ENCODE peak calls at places on chromosomes 4 and X, in ten cellular contexts. One of them, this sample, is unnamed. For H3K9me3, the result is how much of the 10 kb centered on the place peaks cover.

GRCh38 chr4:184475096-184475461 is 729 bp upstream of the IRF2 start:
- DNase-seq in cardiac muscle cell: peak
- DNase-seq in left ventricle myocardium inferior: peak
- DNase-seq in psoas muscle: peak
- DNase-seq in aorta: peak
- DNase-seq in spleen: peak
- DNase-seq in ovary: peak
- DNase-seq in body of pancreas: peak
- DNase-seq in upper lobe of right lung: peak
- DNase-seq in SK-N-SH: peak
- DNase-seq in this sample: peak

GRCh38 chrX:134452591-134452990 is 7.4 kb upstream of the HPRT1 start:
- DNase-seq in cardiac muscle cell: no peak
- DNase-seq in upper lobe of right lung: no peak
- DNase-seq in SK-N-SH: no peak
- DNase-seq in aorta: no peak
- DNase-seq in body of pancreas: no peak
- DNase-seq in ovary: no peak
- DNase-seq in psoas muscle: no peak
- DNase-seq in spleen: no peak
- DNase-seq in left ventricle myocardium inferior: no peak
- DNase-seq in this sample: no peak

GRCh38 chrX:15349046-15349445 is 13.7 kb upstream of the PIGA start:
- DNase-seq in psoas muscle: no peak
- DNase-seq in upper lobe of right lung: no peak
- DNase-seq in left ventricle myocardium inferior: no peak
- DNase-seq in body of pancreas: peak
- DNase-seq in spleen: no peak
- DNase-seq in SK-N-SH: peak
- DNase-seq in cardiac muscle cell: peak
- DNase-seq in aorta: no peak
- DNase-seq in ovary: no peak
- DNase-seq in this sample: peak

GRCh38 chr4:25427871-25428270 is 50.8 kb downstream of the ANAPC4 start:
- DNase-seq in SK-N-SH: no peak
- DNase-seq in cardiac muscle cell: no peak
- DNase-seq in body of pancreas: no peak
- DNase-seq in aorta: no peak
- DNase-seq in upper lobe of right lung: no peak
- DNase-seq in spleen: no peak
- DNase-seq in ovary: no peak
- DNase-seq in psoas muscle: no peak
- DNase-seq in left ventricle myocardium inferior: no peak
- DNase-seq in this sample: no peak

GRCh38 chrX:72714471-72714916 is 388 bp upstream of the PHKA1 start:
- DNase-seq in ovary: peak
- DNase-seq in cardiac muscle cell: peak
- DNase-seq in left ventricle myocardium inferior: peak
- DNase-seq in upper lobe of right lung: peak
- DNase-seq in aorta: peak
- DNase-seq in body of pancreas: peak
- DNase-seq in SK-N-SH: peak
- DNase-seq in psoas muscle: peak
- DNase-seq in spleen: peak
- DNase-seq in this sample: peak

GRCh38 chr4:15444879-15445576 is 17.2 kb downstream of the C1QTNF7 start:
- DNase-seq in aorta: no peak
- DNase-seq in upper lobe of right lung: no peak
- DNase-seq in psoas muscle: no peak
- DNase-seq in SK-N-SH: no peak
- DNase-seq in spleen: no peak
- DNase-seq in cardiac muscle cell: no peak
- DNase-seq in left ventricle myocardium inferior: no peak
- DNase-seq in ovary: no peak
- DNase-seq in body of pancreas: no peak
- DNase-seq in this sample: no peak

GRCh38 chr4:5460106-5460801 is 248.1 kb downstream of the EVC2 start:
- DNase-seq in SK-N-SH: peak
- DNase-seq in left ventricle myocardium inferior: peak
- DNase-seq in ovary: no peak
- DNase-seq in psoas muscle: no peak
- DNase-seq in spleen: peak
- DNase-seq in upper lobe of right lung: peak
- DNase-seq in cardiac muscle cell: peak
- DNase-seq in aorta: no peak
- DNase-seq in body of pancreas: peak
- DNase-seq in this sample: peak

GRCh38 chrX:153353416-153353815 is 19.5 kb downstream of the ZNF275 start:
- DNase-seq in spleen: no peak
- DNase-seq in upper lobe of right lung: no peak
- DNase-seq in cardiac muscle cell: no peak
- DNase-seq in psoas muscle: no peak
- DNase-seq in aorta: no peak
- DNase-seq in ovary: peak
- DNase-seq in body of pancreas: no peak
- DNase-seq in SK-N-SH: no peak
- DNase-seq in left ventricle myocardium inferior: no peak
- DNase-seq in this sample: no peak

GRCh38 chrX:102345916-102346315 is 93.9 kb downstream of the NXF2B start:
- DNase-seq in upper lobe of right lung: no peak
- DNase-seq in aorta: peak
- DNase-seq in psoas muscle: peak
- DNase-seq in SK-N-SH: peak
- DNase-seq in ovary: peak
- DNase-seq in body of pancreas: peak
- DNase-seq in cardiac muscle cell: peak
- DNase-seq in spleen: peak
- DNase-seq in left ventricle myocardium inferior: peak
- DNase-seq in this sample: peak

GRCh38 chrX:40099046-40099968 is 1.5 kb upstream of the BCOR start:
- DNase-seq in SK-N-SH: peak
- DNase-seq in aorta: peak
- DNase-seq in body of pancreas: peak
- DNase-seq in psoas muscle: peak
- DNase-seq in ovary: peak
- DNase-seq in upper lobe of right lung: peak
- DNase-seq in left ventricle myocardium inferior: peak
- DNase-seq in cardiac muscle cell: no peak
- DNase-seq in spleen: peak
- DNase-seq in this sample: peak

GRCh38 chrX:97011540-97011939 is 127.8 kb downstream of the RPA4 start:
- DNase-seq in SK-N-SH: no peak
- DNase-seq in spleen: no peak
- DNase-seq in ovary: no peak
- DNase-seq in cardiac muscle cell: no peak
- DNase-seq in body of pancreas: no peak
- DNase-seq in psoas muscle: no peak
- DNase-seq in aorta: no peak
- DNase-seq in upper lobe of right lung: no peak
- DNase-seq in left ventricle myocardium inferior: no peak
- DNase-seq in this sample: no peak

DNA sequence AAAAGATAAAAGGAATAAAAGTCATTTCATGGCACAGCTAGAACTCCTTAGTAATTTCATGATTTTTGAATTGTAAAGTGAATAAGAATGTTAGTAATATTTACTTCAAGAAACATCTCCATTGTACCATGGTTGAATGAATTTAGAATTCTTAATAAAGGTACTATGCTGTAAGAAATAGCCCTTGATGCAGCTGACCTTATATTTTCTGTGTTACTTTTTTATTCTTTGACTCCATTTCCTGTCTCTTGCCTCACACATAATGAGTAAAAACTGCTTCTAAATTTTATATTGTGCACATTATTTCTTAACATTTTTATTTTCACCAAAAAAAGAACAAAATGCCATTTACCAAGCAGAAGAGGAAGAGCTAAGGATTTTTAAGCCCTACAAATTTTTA is 81.9 kb upstream of the PDHA2 start:
- DNase-seq in psoas muscle: no peak
- DNase-seq in SK-N-SH: no peak
- DNase-seq in left ventricle myocardium inferior: no peak
- DNase-seq in ovary: no peak
- DNase-seq in cardiac muscle cell: peak
- DNase-seq in body of pancreas: no peak
- DNase-seq in upper lobe of right lung: no peak
- DNase-seq in spleen: no peak
- DNase-seq in aorta: no peak
- DNase-seq in this sample: no peak
- H3K9me3 ChIP-seq in psoas muscle: under half
- H3K9me3 ChIP-seq in SK-N-SH: under half
- H3K9me3 ChIP-seq in left ventricle myocardium inferior: under half
- H3K9me3 ChIP-seq in ovary: under half
- H3K9me3 ChIP-seq in cardiac muscle cell: under half
- H3K9me3 ChIP-seq in body of pancreas: under half
- H3K9me3 ChIP-seq in upper lobe of right lung: under half
- H3K9me3 ChIP-seq in spleen: under half
- H3K9me3 ChIP-seq in aorta: under half
- H3K9me3 ChIP-seq in this sample: under half

GRCh38 chrX:34656467-34656841 is 631 bp downstream of the TMEM47 start:
- DNase-seq in ovary: no peak
- DNase-seq in SK-N-SH: no peak
- DNase-seq in aorta: peak
- DNase-seq in body of pancreas: no peak
- DNase-seq in cardiac muscle cell: no peak
- DNase-seq in psoas muscle: peak
- DNase-seq in spleen: no peak
- DNase-seq in left ventricle myocardium inferior: peak
- DNase-seq in upper lobe of right lung: peak
- DNase-seq in this sample: peak

GRCh38 chrX:34658316-34658715 is 1.2 kb upstream of the TMEM47 start:
- DNase-seq in aorta: no peak
- DNase-seq in ovary: no peak
- DNase-seq in upper lobe of right lung: no peak
- DNase-seq in psoas muscle: no peak
- DNase-seq in SK-N-SH: no peak
- DNase-seq in cardiac muscle cell: peak
- DNase-seq in spleen: no peak
- DNase-seq in left ventricle myocardium inferior: no peak
- DNase-seq in body of pancreas: no peak
- DNase-seq in this sample: no peak

GRCh38 chrX:34654939-34655338 is 2.1 kb downstream of the TMEM47 start:
- DNase-seq in body of pancreas: no peak
- DNase-seq in cardiac muscle cell: peak
- DNase-seq in aorta: no peak
- DNase-seq in psoas muscle: no peak
- DNase-seq in ovary: no peak
- DNase-seq in upper lobe of right lung: no peak
- DNase-seq in SK-N-SH: no peak
- DNase-seq in spleen: no peak
- DNase-seq in left ventricle myocardium inferior: no peak
- DNase-seq in this sample: no peak

GRCh38 chrX:34655496-34656258 is 1.4 kb downstream of the TMEM47 start:
- DNase-seq in SK-N-SH: no peak
- DNase-seq in ovary: no peak
- DNase-seq in spleen: no peak
- DNase-seq in aorta: no peak
- DNase-seq in psoas muscle: no peak
- DNase-seq in upper lobe of right lung: no peak
- DNase-seq in left ventricle myocardium inferior: no peak
- DNase-seq in body of pancreas: no peak
- DNase-seq in cardiac muscle cell: peak
- DNase-seq in this sample: no peak

GRCh38 chrX:34656842-34657780 is at the start of gene TMEM47:
- DNase-seq in left ventricle myocardium inferior: peak
- DNase-seq in ovary: peak
- DNase-seq in psoas muscle: peak
- DNase-seq in SK-N-SH: peak
- DNase-seq in aorta: peak
- DNase-seq in spleen: peak
- DNase-seq in upper lobe of right lung: peak
- DNase-seq in body of pancreas: peak
- DNase-seq in cardiac muscle cell: peak
- DNase-seq in this sample: peak
- H3K27ac ChIP-seq in left ventricle myocardium inferior: peak
- H3K27ac ChIP-seq in ovary: peak
- H3K27ac ChIP-seq in psoas muscle: peak
- H3K27ac ChIP-seq in SK-N-SH: no peak
- H3K27ac ChIP-seq in aorta: peak
- H3K27ac ChIP-seq in spleen: peak
- H3K27ac ChIP-seq in upper lobe of right lung: peak
- H3K27ac ChIP-seq in body of pancreas: no peak
- H3K27ac ChIP-seq in cardiac muscle cell: peak
- H3K27ac ChIP-seq in this sample: peak

DNA sequence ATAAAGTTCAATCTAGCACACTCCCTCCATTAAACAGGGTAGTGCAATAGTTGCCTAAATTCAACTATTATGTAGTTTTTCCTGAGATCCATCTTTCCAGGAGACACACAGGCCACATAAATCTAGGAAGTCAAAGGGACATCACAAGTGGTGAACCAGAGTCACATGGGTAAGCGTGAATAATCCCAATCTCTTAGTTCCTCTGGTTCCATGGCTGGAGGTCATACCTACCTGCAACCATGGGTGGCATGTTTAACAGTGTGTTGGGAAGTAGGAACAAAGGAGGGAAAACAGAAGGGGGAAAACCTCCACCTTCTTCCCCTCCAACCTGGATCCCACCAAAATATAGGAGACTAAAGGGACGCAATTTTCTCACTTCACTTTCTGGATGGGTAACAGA is 2651.6 kb downstream of the ARAP2 start:
- DNase-seq in upper lobe of right lung: no peak
- DNase-seq in aorta: no peak
- DNase-seq in spleen: no peak
- DNase-seq in psoas muscle: no peak
- DNase-seq in left ventricle myocardium inferior: no peak
- DNase-seq in ovary: no peak
- DNase-seq in cardiac muscle cell: peak
- DNase-seq in body of pancreas: no peak
- DNase-seq in SK-N-SH: no peak
- DNase-seq in this sample: no peak
- H3K9me3 ChIP-seq in upper lobe of right lung: under half
- H3K9me3 ChIP-seq in aorta: under half
- H3K9me3 ChIP-seq in spleen: half or more
- H3K9me3 ChIP-seq in psoas muscle: under half
- H3K9me3 ChIP-seq in left ventricle myocardium inferior: half or more
- H3K9me3 ChIP-seq in ovary: under half
- H3K9me3 ChIP-seq in cardiac muscle cell: under half
- H3K9me3 ChIP-seq in body of pancreas: under half
- H3K9me3 ChIP-seq in SK-N-SH: under half
- H3K9me3 ChIP-seq in this sample: under half

DNA sequence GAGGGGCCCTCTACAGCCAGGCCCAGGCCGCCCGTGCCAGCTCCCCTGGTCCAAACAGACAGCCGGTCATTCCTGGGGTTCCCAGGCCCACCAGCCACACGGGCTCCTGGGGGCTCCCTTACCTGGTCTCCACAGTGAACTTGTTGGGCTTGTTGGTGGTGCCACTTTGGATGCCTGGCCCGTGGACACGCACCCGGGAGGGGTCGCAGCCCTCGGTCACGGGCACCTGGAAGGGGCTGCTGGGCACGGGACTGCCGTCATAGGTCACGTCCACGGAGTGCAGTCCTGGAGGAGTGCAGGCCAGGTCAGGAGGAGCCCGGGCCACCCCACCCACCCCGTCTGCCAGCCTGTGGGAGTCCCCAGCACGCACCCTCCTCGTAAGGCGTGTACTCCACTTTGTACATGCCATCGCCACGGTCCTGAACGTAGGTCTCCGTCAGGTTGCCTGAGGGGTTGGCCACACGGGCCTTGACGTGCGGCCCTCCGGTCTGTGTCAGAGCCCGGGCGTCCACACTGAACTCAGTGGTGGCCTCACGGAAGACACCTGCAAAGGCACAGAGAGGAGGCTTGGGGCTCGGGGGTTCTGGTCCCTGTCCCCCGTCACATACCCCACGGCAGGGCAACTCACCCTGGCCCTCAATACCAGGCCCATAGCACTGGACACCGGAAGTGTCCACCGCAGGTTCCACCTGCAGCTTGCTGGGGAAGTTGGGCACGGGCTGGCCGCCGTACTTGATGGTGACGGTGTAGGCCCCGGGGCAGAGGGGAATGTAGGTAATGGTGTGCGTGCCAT is 14.9 kb downstream of the FLNA start:
- DNase-seq in aorta: no peak
- DNase-seq in cardiac muscle cell: no peak
- DNase-seq in ovary: no peak
- DNase-seq in body of pancreas: no peak
- DNase-seq in psoas muscle: no peak
- DNase-seq in left ventricle myocardium inferior: no peak
- DNase-seq in spleen: no peak
- DNase-seq in upper lobe of right lung: no peak
- DNase-seq in SK-N-SH: no peak
- DNase-seq in this sample: no peak
- H3K27ac ChIP-seq in aorta: no peak
- H3K27ac ChIP-seq in cardiac muscle cell: peak
- H3K27ac ChIP-seq in ovary: no peak
- H3K27ac ChIP-seq in body of pancreas: no peak
- H3K27ac ChIP-seq in psoas muscle: no peak
- H3K27ac ChIP-seq in left ventricle myocardium inferior: peak
- H3K27ac ChIP-seq in spleen: peak
- H3K27ac ChIP-seq in upper lobe of right lung: no peak
- H3K27ac ChIP-seq in SK-N-SH: no peak
- H3K27ac ChIP-seq in this sample: no peak